ENCODE peak calls at places on chromosomes 5 and 9, in four cellular contexts. D, V, M and P are unnamed samples.
A peak's percentile ranks its signal among the peaks of the same experiment; 100 is the strongest.

GRCh38 chr9:129595903-129596540 is 24.9 kb downstream of the C9orf50 start:
- DNase-seq in V (no peak), M (no peak), D (no peak), P (no peak)

GRCh38 chr9:11992866-11993265 is 700.3 kb upstream of the TYRP1 start:
- DNase-seq in D (no peak), M (no peak), V (no peak), P (no peak)

GRCh38 chr5:132193165-132193694 is 34.4 kb downstream of the P4HA2 start:
- DNase-seq in M (no peak), V (no peak), D (no peak), P (no peak)

GRCh38 chr5:16992444-16992843 is 56.4 kb upstream of the MYO10 start:
- DNase-seq in V (no peak), M (no peak), D (no peak), P (no peak)

GRCh38 chr5:108730617-108731340 is 16.9 kb upstream of the FER start:
- DNase-seq in V (no peak), D (no peak), M (no peak), P (no peak)

GRCh38 chr9:132673355-132673754 is 3.1 kb downstream of the GTF3C4 start:
- DNase-seq in V (peak; percentile 48), M (peak; percentile 14), D (no peak), P (peak; percentile 5)

GRCh38 chr5:18553269-18553668 is 919.0 kb downstream of the TAF11L14 start:
- DNase-seq in D (no peak), V (no peak), M (no peak), P (no peak)

GRCh38 chr9:134631881-134632280 is 9.7 kb upstream of the COL5A1 start:
- DNase-seq in D (peak; percentile 30), M (no peak), V (no peak), P (no peak)

GRCh38 chr5:132411382-132411925 is 41.9 kb downstream of the SLC22A5 start:
- DNase-seq in M (peak; percentile 61), V (no peak), D (peak; percentile 66), P (no peak)

GRCh38 chr5:106940986-106941385 is 729.8 kb downstream of the EFNA5 start:
- DNase-seq in V (peak; percentile 1), M (no peak), D (no peak), P (no peak)

GRCh38 chr9:69519470-69520240 is 152.5 kb downstream of the APBA1 start:
- DNase-seq in V (no peak), M (no peak), D (no peak), P (no peak)

GRCh38 chr5:154164182-154164581 is 26.4 kb upstream of the GALNT10 start:
- DNase-seq in M (no peak), D (no peak), V (no peak), P (no peak)

GRCh38 chr9:100756217-100756616 is 178.3 kb downstream of the CAVIN4 start:
- DNase-seq in D (no peak), M (no peak), V (no peak), P (no peak)

GRCh38 chr9:11779971-11780370 is 913.2 kb upstream of the TYRP1 start:
- DNase-seq in M (no peak), V (no peak), D (no peak), P (no peak)

GRCh38 chr9:107600060-107600573 is 110.5 kb upstream of the KLF4 start:
- DNase-seq in V (no peak), M (no peak), D (no peak), P (no peak)

GRCh38 chr9:68785965-68786364 is 80.9 kb downstream of the PIP5K1B start:
- DNase-seq in V (no peak), D (no peak), M (no peak), P (no peak)

GRCh38 chr5:112923148-112923917 is 1.3 kb upstream of the REEP5 start:
- DNase-seq in D (no peak), V (no peak), M (peak; percentile 45), P (no peak)

GRCh38 chr5:90707698-90708097 is 149.1 kb downstream of the ADGRV1 start:
- DNase-seq in V (no peak), D (no peak), M (no peak), P (no peak)

GRCh38 chr5:1347571-1347970 is 2.7 kb upstream of the CLPTM1L start:
- DNase-seq in D (no peak), M (no peak), V (no peak), P (no peak)

GRCh38 chr5:42807722-42808447 is 3.8 kb downstream of the SELENOP start:
- DNase-seq in M (no peak), V (no peak), D (no peak), P (no peak)

GRCh38 chr5:88883059-88883565 is at the start of gene MEF2C:
- DNase-seq in D (peak; percentile 83), V (peak; percentile 82), M (no peak), P (peak; percentile 46)

GRCh38 chr5:75608886-75609285 is 2.4 kb upstream of the ANKDD1B start:
- DNase-seq in V (no peak), D (no peak), M (no peak), P (no peak)

GRCh38 chr5:59174248-59174844 is 591.5 kb downstream of the RAB3C start:
- DNase-seq in M (no peak), D (no peak), V (peak; percentile 60), P (no peak)

GRCh38 chr9:79687131-79687447 is 115.3 kb downstream of the TLE4 start:
- DNase-seq in V (no peak), D (no peak), M (peak; percentile 61), P (no peak)

GRCh38 chr9:92187989-92188714 is 72.9 kb upstream of the SPTLC1 start:
- DNase-seq in M (no peak), V (no peak), D (no peak), P (no peak)

GRCh38 chr5:140261403-140262171 is 41.3 kb downstream of the PFDN1 start:
- DNase-seq in M (no peak), V (peak; percentile 88), D (peak; percentile 73), P (no peak)

GRCh38 chr9:10265102-10265708 is 347.6 kb downstream of the PTPRD start:
- DNase-seq in M (no peak), V (no peak), D (no peak), P (no peak)

GRCh38 chr5:131825404-131826013 is 28.7 kb upstream of the FNIP1 start:
- DNase-seq in M (no peak), D (no peak), V (no peak), P (no peak)

DNA sequence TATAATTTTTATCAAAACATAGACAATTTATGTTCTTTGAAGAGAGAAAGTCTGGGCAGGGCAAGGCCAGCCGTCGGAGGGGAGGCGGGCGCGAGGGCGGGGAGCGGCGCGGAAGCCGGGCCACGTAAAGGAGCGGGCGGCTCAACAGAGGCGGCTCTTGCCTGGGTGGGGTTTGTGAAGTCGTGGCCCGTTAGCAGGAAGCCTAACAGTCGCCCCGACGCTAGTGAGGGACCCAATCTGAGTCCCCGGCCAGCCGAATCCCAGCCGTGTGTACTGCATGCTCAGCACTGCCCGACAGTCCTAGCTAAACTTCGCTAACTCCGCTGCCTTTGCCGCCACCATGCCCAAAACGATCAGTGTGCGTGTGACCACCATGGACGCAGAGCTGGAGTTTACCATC is 1129.2 kb downstream of the CDH9 start:
- DNase-seq in D (no peak), M (no peak), V (no peak), P (no peak)
- TF ChIP-seq CTCF in D (no peak), M (no peak), V (no peak), P (no peak)

DNA sequence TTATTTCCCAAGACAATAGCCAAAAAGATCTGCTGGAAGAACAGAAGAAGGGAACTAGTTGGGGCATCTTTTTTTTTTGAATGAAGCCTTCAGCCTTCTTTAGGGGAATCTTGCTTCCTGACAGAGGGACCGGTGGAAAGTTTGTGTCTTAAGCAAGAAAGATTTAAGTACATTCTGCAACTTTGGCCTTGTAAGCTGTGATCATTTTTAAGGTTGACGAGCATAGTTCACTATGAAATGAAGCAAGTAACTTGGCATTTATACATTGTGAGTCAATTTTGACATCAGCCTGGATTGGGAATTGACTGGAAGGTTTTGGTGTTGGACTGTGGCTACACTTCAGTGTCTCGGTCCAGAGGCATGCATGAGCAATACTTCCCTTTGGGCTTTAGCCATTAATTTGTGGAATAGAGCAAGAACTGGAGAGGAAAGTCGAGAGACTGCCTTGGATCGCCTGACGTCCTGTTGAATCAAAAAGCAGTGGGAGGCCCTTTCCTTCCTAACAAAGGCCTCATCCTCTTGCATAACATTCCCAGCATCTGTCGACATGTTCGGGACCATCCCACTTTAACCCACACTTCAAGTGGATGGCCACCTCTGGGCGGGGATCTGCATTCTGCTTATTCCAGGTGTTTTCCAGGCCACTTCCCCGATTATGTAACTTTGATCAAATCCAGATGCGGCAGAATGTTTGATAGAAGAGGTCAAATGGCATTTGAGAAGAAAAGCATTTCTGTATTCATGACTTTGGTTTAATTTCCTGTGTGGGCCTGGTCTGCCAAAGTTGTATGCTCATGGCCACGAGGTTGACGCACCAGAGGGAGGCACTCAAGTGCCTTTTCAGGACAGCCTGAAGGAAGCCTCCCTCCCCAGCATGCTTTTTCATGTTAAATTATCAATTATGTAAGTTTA is 12.5 kb downstream of the ABL1 start:
- DNase-seq in M (no peak), V (peak; percentile 99), D (no peak), P (no peak)
- TF ChIP-seq CTCF in M (no peak), V (peak; percentile 27), D (peak; percentile 9), P (no peak)

GRCh38 chr5:170917113-170917512 is 55.3 kb downstream of the RANBP17 start:
- DNase-seq in V (no peak), M (no peak), D (no peak), P (no peak)
- TF ChIP-seq CTCF in V (no peak), M (no peak), D (no peak), P (peak; percentile 54)

DNA sequence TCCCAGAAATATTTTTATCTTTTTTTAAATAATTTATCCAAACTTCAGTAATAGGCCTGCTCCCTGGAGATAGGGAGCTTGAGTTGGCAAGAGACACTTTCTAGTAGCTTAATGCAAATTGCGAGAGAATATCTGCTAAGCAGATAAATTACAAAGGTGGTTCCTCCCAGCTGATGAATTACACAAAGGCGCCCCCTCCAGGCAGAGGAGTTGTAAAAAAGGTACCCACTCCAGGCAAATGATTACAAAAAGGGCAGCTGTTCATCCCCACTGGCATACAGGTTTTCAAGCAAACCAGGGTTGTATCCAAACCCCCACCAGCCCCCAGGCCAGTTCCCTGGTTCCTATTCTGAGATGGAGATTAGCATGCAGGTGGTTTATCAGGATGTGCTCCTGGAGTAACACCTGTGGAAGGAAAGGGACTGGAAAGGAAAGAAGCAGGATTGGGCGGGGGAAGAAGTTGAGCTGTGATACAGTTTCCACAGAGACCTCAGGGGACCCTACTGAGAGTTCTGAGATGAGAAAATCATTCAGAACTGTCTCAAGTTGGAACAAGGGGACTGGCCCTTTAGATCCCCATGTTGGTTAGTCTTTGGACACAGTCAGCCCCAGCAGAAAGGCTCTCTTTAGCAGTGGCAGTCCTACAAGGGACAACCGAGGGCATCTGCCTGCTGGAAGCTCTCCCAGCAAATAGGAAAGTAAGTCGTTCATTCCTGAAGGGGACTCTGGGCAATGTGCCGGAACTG is 25.5 kb downstream of the ESM1 start:
- DNase-seq in M (peak; percentile 31), D (no peak), V (no peak), P (no peak)
- TF ChIP-seq CTCF in M (peak; percentile 51), D (peak; percentile 21), V (no peak), P (peak; percentile 27)

GRCh38 chr5:177487975-177488374 is 9.4 kb downstream of the PDLIM7 start:
- DNase-seq in D (no peak), V (no peak), M (no peak), P (no peak)
- TF ChIP-seq CTCF in D (no peak), V (no peak), M (peak; percentile 54), P (no peak)

GRCh38 chr9:95736370-95736769 is 139.1 kb upstream of the ERCC6L2 start:
- DNase-seq in V (no peak), M (no peak), D (no peak), P (no peak)
- TF ChIP-seq CTCF in V (peak; percentile 36), M (peak; percentile 49), D (no peak), P (peak; percentile 60)